ENCODE peak calls at places on chromosomes 5 and 9, in ten cellular contexts. One of them, this sample, is unnamed.
A peak's percentile ranks its signal among the peaks of the same experiment; 100 is the strongest.

GRCh38 chr5:53438486-53439472 is 41.6 kb upstream of the FST start:
- DNase-seq in NCI-H345: no peak
- DNase-seq in fibroblast of villous mesenchyme: no peak
- DNase-seq in choroid plexus epithelial cell: peak; percentile 38
- DNase-seq in Kasumi-1: peak; percentile 8
- DNase-seq in GM19239: no peak
- DNase-seq in non-pigmented ciliary epithelial cell: no peak
- DNase-seq in left ventricle myocardium superior: no peak
- DNase-seq in T-cell: no peak
- DNase-seq in Panc1: no peak
- DNase-seq in this sample: peak; percentile 32

GRCh38 chr9:102087141-102087540 is 348.7 kb upstream of the GRIN3A start:
- DNase-seq in NCI-H345: no peak
- DNase-seq in fibroblast of villous mesenchyme: no peak
- DNase-seq in choroid plexus epithelial cell: no peak
- DNase-seq in Kasumi-1: no peak
- DNase-seq in GM19239: no peak
- DNase-seq in non-pigmented ciliary epithelial cell: no peak
- DNase-seq in left ventricle myocardium superior: no peak
- DNase-seq in T-cell: no peak
- DNase-seq in Panc1: no peak
- DNase-seq in this sample: no peak

GRCh38 chr5:15966066-15966640 is 213.4 kb downstream of the MARCHF11 start:
- DNase-seq in NCI-H345: no peak
- DNase-seq in fibroblast of villous mesenchyme: peak; percentile 5
- DNase-seq in choroid plexus epithelial cell: peak; percentile 11
- DNase-seq in Kasumi-1: no peak
- DNase-seq in GM19239: no peak
- DNase-seq in non-pigmented ciliary epithelial cell: no peak
- DNase-seq in left ventricle myocardium superior: no peak
- DNase-seq in T-cell: no peak
- DNase-seq in Panc1: no peak
- DNase-seq in this sample: no peak

GRCh38 chr5:62727184-62727583 is 148.6 kb downstream of the LRRC70 start:
- DNase-seq in NCI-H345: no peak
- DNase-seq in fibroblast of villous mesenchyme: no peak
- DNase-seq in choroid plexus epithelial cell: no peak
- DNase-seq in Kasumi-1: no peak
- DNase-seq in GM19239: no peak
- DNase-seq in non-pigmented ciliary epithelial cell: no peak
- DNase-seq in left ventricle myocardium superior: no peak
- DNase-seq in T-cell: no peak
- DNase-seq in Panc1: no peak
- DNase-seq in this sample: no peak

GRCh38 chr5:135295852-135296251 is 103.2 kb downstream of the MACROH2A1 start:
- DNase-seq in NCI-H345: no peak
- DNase-seq in fibroblast of villous mesenchyme: no peak
- DNase-seq in choroid plexus epithelial cell: peak; percentile 40
- DNase-seq in Kasumi-1: no peak
- DNase-seq in GM19239: no peak
- DNase-seq in non-pigmented ciliary epithelial cell: no peak
- DNase-seq in left ventricle myocardium superior: no peak
- DNase-seq in T-cell: no peak
- DNase-seq in Panc1: no peak
- DNase-seq in this sample: no peak

GRCh38 chr9:97924386-97924785 is 2.1 kb upstream of the TRMO start:
- DNase-seq in NCI-H345: no peak
- DNase-seq in fibroblast of villous mesenchyme: no peak
- DNase-seq in choroid plexus epithelial cell: no peak
- DNase-seq in Kasumi-1: peak; percentile 77
- DNase-seq in GM19239: no peak
- DNase-seq in non-pigmented ciliary epithelial cell: no peak
- DNase-seq in left ventricle myocardium superior: no peak
- DNase-seq in T-cell: no peak
- DNase-seq in Panc1: no peak
- DNase-seq in this sample: no peak

GRCh38 chr5:10540036-10540544 is 23.8 kb upstream of the ANKRD33B start:
- DNase-seq in NCI-H345: no peak
- DNase-seq in fibroblast of villous mesenchyme: no peak
- DNase-seq in choroid plexus epithelial cell: no peak
- DNase-seq in Kasumi-1: no peak
- DNase-seq in GM19239: no peak
- DNase-seq in non-pigmented ciliary epithelial cell: no peak
- DNase-seq in left ventricle myocardium superior: no peak
- DNase-seq in T-cell: no peak
- DNase-seq in Panc1: no peak
- DNase-seq in this sample: no peak

GRCh38 chr9:128735373-128735772 is 11.4 kb upstream of the ZDHHC12 start:
- DNase-seq in NCI-H345: no peak
- DNase-seq in fibroblast of villous mesenchyme: no peak
- DNase-seq in choroid plexus epithelial cell: no peak
- DNase-seq in Kasumi-1: no peak
- DNase-seq in GM19239: no peak
- DNase-seq in non-pigmented ciliary epithelial cell: no peak
- DNase-seq in left ventricle myocardium superior: no peak
- DNase-seq in T-cell: no peak
- DNase-seq in Panc1: no peak
- DNase-seq in this sample: no peak

GRCh38 chr5:61881821-61882220 is 424.2 kb upstream of the KIF2A start:
- DNase-seq in NCI-H345: no peak
- DNase-seq in fibroblast of villous mesenchyme: peak; percentile 10
- DNase-seq in choroid plexus epithelial cell: peak; percentile 50
- DNase-seq in Kasumi-1: no peak
- DNase-seq in GM19239: no peak
- DNase-seq in non-pigmented ciliary epithelial cell: peak; percentile 15
- DNase-seq in left ventricle myocardium superior: no peak
- DNase-seq in T-cell: no peak
- DNase-seq in Panc1: no peak
- DNase-seq in this sample: peak; percentile 53

GRCh38 chr5:179553875-179554274 is 3.5 kb downstream of the RUFY1 start:
- DNase-seq in NCI-H345: no peak
- DNase-seq in fibroblast of villous mesenchyme: peak; percentile 60
- DNase-seq in choroid plexus epithelial cell: peak; percentile 76
- DNase-seq in Kasumi-1: no peak
- DNase-seq in GM19239: no peak
- DNase-seq in non-pigmented ciliary epithelial cell: peak; percentile 59
- DNase-seq in left ventricle myocardium superior: no peak
- DNase-seq in T-cell: no peak
- DNase-seq in Panc1: no peak
- DNase-seq in this sample: peak; percentile 65

GRCh38 chr5:125487231-125487630 is 740.8 kb upstream of the ZNF608 start:
- DNase-seq in NCI-H345: no peak
- DNase-seq in fibroblast of villous mesenchyme: peak; percentile 35
- DNase-seq in choroid plexus epithelial cell: peak; percentile 63
- DNase-seq in Kasumi-1: no peak
- DNase-seq in GM19239: no peak
- DNase-seq in non-pigmented ciliary epithelial cell: no peak
- DNase-seq in left ventricle myocardium superior: no peak
- DNase-seq in T-cell: no peak
- DNase-seq in Panc1: no peak
- DNase-seq in this sample: peak; percentile 12

GRCh38 chr9:86410281-86410680 is 56.1 kb upstream of the TUT7 start:
- DNase-seq in NCI-H345: no peak
- DNase-seq in fibroblast of villous mesenchyme: no peak
- DNase-seq in choroid plexus epithelial cell: peak; percentile 40
- DNase-seq in Kasumi-1: no peak
- DNase-seq in GM19239: no peak
- DNase-seq in non-pigmented ciliary epithelial cell: no peak
- DNase-seq in left ventricle myocardium superior: no peak
- DNase-seq in T-cell: no peak
- DNase-seq in Panc1: no peak
- DNase-seq in this sample: no peak

GRCh38 chr9:89666950-89667349 is 62.1 kb downstream of the GADD45G start:
- DNase-seq in NCI-H345: no peak
- DNase-seq in fibroblast of villous mesenchyme: no peak
- DNase-seq in choroid plexus epithelial cell: no peak
- DNase-seq in Kasumi-1: no peak
- DNase-seq in GM19239: no peak
- DNase-seq in non-pigmented ciliary epithelial cell: no peak
- DNase-seq in left ventricle myocardium superior: no peak
- DNase-seq in T-cell: no peak
- DNase-seq in Panc1: no peak
- DNase-seq in this sample: no peak

GRCh38 chr5:135154197-135154596 is 120.2 kb upstream of the PITX1 start:
- DNase-seq in NCI-H345: no peak
- DNase-seq in fibroblast of villous mesenchyme: no peak
- DNase-seq in choroid plexus epithelial cell: no peak
- DNase-seq in Kasumi-1: no peak
- DNase-seq in GM19239: no peak
- DNase-seq in non-pigmented ciliary epithelial cell: no peak
- DNase-seq in left ventricle myocardium superior: no peak
- DNase-seq in T-cell: no peak
- DNase-seq in Panc1: no peak
- DNase-seq in this sample: no peak

GRCh38 chr9:116686693-116687073 is 422 bp upstream of the TRIM32 start:
- DNase-seq in NCI-H345: no peak
- DNase-seq in fibroblast of villous mesenchyme: no peak
- DNase-seq in choroid plexus epithelial cell: peak; percentile 50
- DNase-seq in Kasumi-1: no peak
- DNase-seq in GM19239: no peak
- DNase-seq in non-pigmented ciliary epithelial cell: no peak
- DNase-seq in left ventricle myocardium superior: no peak
- DNase-seq in T-cell: no peak
- DNase-seq in Panc1: peak; percentile 17
- DNase-seq in this sample: no peak

This sample was measured in astrocyte of the spinal cord.